ENCODE peak calls at places on chromosomes 3 and 15, in eight cellular contexts. Z is mucosa of gallbladder; A is stimulated activated CD4-positive, alpha-beta T cell treated with anti-CD3 and anti-CD28 coated beads, Interleukin-15, amount 100 ng/mL, for 24 hours; Y is posterior cingulate gyrus; S is H9; L is central memory CD8-positive, alpha-beta T cell; U is HTR-8/SVneo; N is dorsolateral prefrontal cortex. V is an unnamed sample.

GRCh38 chr3:111617912-111618601 is 22.9 kb upstream of the ZBED2 start:
- DNase-seq in Z (no peak), A (peak), Y (no peak), S (no peak), L (no peak), U (no peak), N (no peak), V (no peak)

GRCh38 chr3:59758672-59759071 is 708.8 kb upstream of the CFAP20DC start:
- DNase-seq in Z (no peak), A (no peak), Y (no peak), S (no peak), L (no peak), U (no peak), N (no peak), V (no peak)

GRCh38 chr3:135491478-135491877 is 474.1 kb upstream of the PPP2R3A start:
- DNase-seq in Z (no peak), A (no peak), Y (no peak), S (no peak), L (no peak), U (no peak), N (no peak), V (no peak)

GRCh38 chr3:36025232-36025631 is 355.1 kb upstream of the STAC start:
- DNase-seq in Z (no peak), A (no peak), Y (no peak), S (no peak), L (no peak), U (no peak), N (no peak), V (no peak)

GRCh38 chr3:184765730-184766074 is 46.3 kb upstream of the VPS8 start:
- DNase-seq in Z (no peak), A (no peak), Y (peak), S (no peak), L (no peak), U (no peak), N (no peak), V (peak)

GRCh38 chr3:161498259-161498921 is 1.8 kb downstream of the OTOL1 start:
- DNase-seq in Z (no peak), A (no peak), Y (no peak), S (no peak), L (no peak), U (no peak), N (no peak), V (no peak)

GRCh38 chr3:52532517-52532837 is 1.2 kb downstream of the NT5DC2 start:
- DNase-seq in Z (no peak), A (peak), Y (no peak), S (no peak), L (peak), U (peak), N (no peak), V (peak)

GRCh38 chr15:47813985-47814384 is 96.7 kb downstream of the SEMA6D start:
- DNase-seq in Z (no peak), A (no peak), Y (no peak), S (no peak), L (no peak), U (no peak), N (no peak), V (no peak)

GRCh38 chr3:187677604-187678003 is 7.4 kb upstream of the SST start:
- DNase-seq in Z (no peak), A (no peak), Y (no peak), S (no peak), L (no peak), U (no peak), N (no peak), V (no peak)

GRCh38 chr3:160695906-160696305 is 18.9 kb downstream of the ARL14 start:
- DNase-seq in Z (no peak), A (no peak), Y (no peak), S (no peak), L (no peak), U (no peak), N (no peak), V (no peak)

GRCh38 chr15:77821188-77821958 is 188.7 kb upstream of the LINGO1 start:
- DNase-seq in Z (peak), A (peak), Y (peak), S (peak), L (no peak), U (peak), N (peak), V (peak)

GRCh38 chr3:132136334-132136716 is 101.5 kb upstream of the CPNE4 start:
- DNase-seq in Z (no peak), A (no peak), Y (no peak), S (no peak), L (no peak), U (no peak), N (no peak), V (no peak)

GRCh38 chr15:31465083-31465955 is 138.7 kb downstream of the KLF13 start:
- DNase-seq in Z (peak), A (no peak), Y (no peak), S (peak), L (no peak), U (no peak), N (no peak), V (peak)

GRCh38 chr3:36058404-36059035 is 321.8 kb upstream of the STAC start:
- DNase-seq in Z (no peak), A (no peak), Y (no peak), S (no peak), L (no peak), U (no peak), N (no peak), V (no peak)

GRCh38 chr3:4498446-4498845 is 5.3 kb downstream of the ITPR1 start:
- DNase-seq in Z (no peak), A (no peak), Y (no peak), S (no peak), L (no peak), U (no peak), N (no peak), V (no peak)

GRCh38 chr15:99117111-99117510 is 12.2 kb downstream of the SYNM start:
- DNase-seq in Z (no peak), A (no peak), Y (peak), S (no peak), L (no peak), U (no peak), N (peak), V (no peak)

GRCh38 chr3:123847209-123847608 is 36.9 kb downstream of the MYLK start:
- DNase-seq in Z (no peak), A (no peak), Y (no peak), S (no peak), L (no peak), U (no peak), N (no peak), V (no peak)

GRCh38 chr3:27643355-27643754 is 78.8 kb downstream of the EOMES start:
- DNase-seq in Z (no peak), A (no peak), Y (no peak), S (no peak), L (no peak), U (no peak), N (no peak), V (no peak)

GRCh38 chr3:58206406-58207011 is 4.3 kb downstream of the DNASE1L3 start:
- DNase-seq in Z (no peak), A (peak), Y (no peak), S (no peak), L (no peak), U (peak), N (no peak), V (no peak)

GRCh38 chr15:40243126-40243810 is 4.4 kb downstream of the PAK6 start:
- DNase-seq in Z (no peak), A (no peak), Y (no peak), S (no peak), L (no peak), U (no peak), N (no peak), V (no peak)

GRCh38 chr15:51341366-51342248 is at the start of gene GLDN:
- DNase-seq in Z (no peak), A (no peak), Y (peak), S (peak), L (no peak), U (no peak), N (peak), V (no peak)

GRCh38 chr3:42080452-42080872 is 10.7 kb upstream of the TRAK1 start:
- DNase-seq in Z (peak), A (peak), Y (peak), S (no peak), L (no peak), U (peak), N (peak), V (peak)

GRCh38 chr3:118775021-118775420 is 259.6 kb downstream of the IGSF11 start:
- DNase-seq in Z (no peak), A (no peak), Y (no peak), S (no peak), L (no peak), U (no peak), N (no peak), V (no peak)

GRCh38 chr3:124387008-124387407 is 343.2 kb upstream of the UMPS start:
- DNase-seq in Z (no peak), A (no peak), Y (no peak), S (no peak), L (no peak), U (no peak), N (no peak), V (no peak)

GRCh38 chr3:51945926-51946500 is 3.9 kb downstream of the PARP3 start:
- DNase-seq in Z (no peak), A (no peak), Y (peak), S (no peak), L (no peak), U (no peak), N (no peak), V (no peak)

GRCh38 chr3:49940667-49941249 is 808 bp downstream of the RBM6 start:
- DNase-seq in Z (no peak), A (no peak), Y (no peak), S (no peak), L (no peak), U (no peak), N (no peak), V (no peak)

GRCh38 chr15:41944313-41944940 is 27.9 kb downstream of the EHD4 start:
- DNase-seq in Z (no peak), A (no peak), Y (no peak), S (no peak), L (no peak), U (peak), N (no peak), V (no peak)

GRCh38 chr15:78650022-78650421 is 9.0 kb upstream of the CHRNB4 start:
- DNase-seq in Z (no peak), A (no peak), Y (no peak), S (no peak), L (no peak), U (no peak), N (no peak), V (no peak)

GRCh38 chr3:53744351-53744750 is 101.9 kb downstream of the CHDH start:
- DNase-seq in Z (no peak), A (no peak), Y (no peak), S (peak), L (no peak), U (no peak), N (no peak), V (peak)

GRCh38 chr15:69210574-69210973 is 50.1 kb downstream of the GLCE start:
- DNase-seq in Z (no peak), A (no peak), Y (no peak), S (no peak), L (no peak), U (no peak), N (no peak), V (no peak)

GRCh38 chr3:149473314-149473990 is 1.0 kb upstream of the TM4SF4 start:
- DNase-seq in Z (peak), A (no peak), Y (no peak), S (no peak), L (no peak), U (peak), N (no peak), V (peak)

GRCh38 chr3:38620236-38620635 is 29.3 kb downstream of the SCN5A start:
- DNase-seq in Z (no peak), A (no peak), Y (peak), S (no peak), L (no peak), U (no peak), N (no peak), V (no peak)

GRCh38 chr15:75928680-75929608 is 25.3 kb downstream of the FBXO22 start:
- DNase-seq in Z (no peak), A (no peak), Y (no peak), S (peak), L (no peak), U (no peak), N (no peak), V (peak)

GRCh38 chr3:68705695-68706429 is 226.5 kb downstream of the TAFA4 start:
- DNase-seq in Z (no peak), A (no peak), Y (no peak), S (no peak), L (no peak), U (no peak), N (no peak), V (no peak)